ENCODE peak calls at places on chromosome 14, in eight cellular contexts. Q is NCI-H774; I is NCI-H345; X is EL; T is activated effector memory CD4-positive, alpha-beta T cell treated with anti-CD3 and anti-CD28 coated beads, Interleukin-2, amount 50 U/mL, for 16 hours; F is stimulated activated naive CD4-positive, alpha-beta T cell; R is cardiac fibroblast; Y is T-helper 2 cell. J is an unnamed sample.

GRCh38 chr14:59356298-59356697 is 108.9 kb downstream of the GPR135 start:
- DNase-seq in Q (peak; percentile 53), I (no peak), X (no peak), T (no peak), F (no peak), R (no peak), Y (no peak), J (no peak)

GRCh38 chr14:48398675-48399282 is 723.4 kb upstream of the MDGA2 start:
- DNase-seq in Q (no peak), I (peak; percentile 42), X (no peak), T (no peak), F (no peak), R (peak; percentile 44), Y (no peak), J (peak; percentile 20)

GRCh38 chr14:22812744-22813143 is 2.5 kb downstream of the SLC7A7 start:
- DNase-seq in Q (no peak), I (no peak), X (no peak), T (no peak), F (no peak), R (no peak), Y (no peak), J (no peak)

GRCh38 chr14:58697927-58698641 is 60.3 kb downstream of the DACT1 start:
- DNase-seq in Q (no peak), I (peak; percentile 79), X (no peak), T (no peak), F (no peak), R (no peak), Y (no peak), J (no peak)

GRCh38 chr14:70660967-70661871 is 19.5 kb downstream of the TTC9 start:
- DNase-seq in Q (no peak), I (peak; percentile 18), X (no peak), T (peak; percentile 79), F (peak; percentile 80), R (no peak), Y (no peak), J (no peak)

GRCh38 chr14:78005325-78005724 is 164.8 kb upstream of the NRXN3 start:
- DNase-seq in Q (peak; percentile 64), I (no peak), X (peak; percentile 69), T (no peak), F (no peak), R (peak; percentile 40), Y (no peak), J (peak; percentile 17)

GRCh38 chr14:103292426-103293374 is 41.3 kb upstream of the EIF5 start:
- DNase-seq in Q (peak; percentile 59), I (peak; percentile 79), X (peak; percentile 68), T (peak; percentile 90), F (peak; percentile 60), R (peak; percentile 70), Y (peak; percentile 29), J (peak; percentile 46)

GRCh38 chr14:76337619-76338545 is 38.1 kb upstream of the ESRRB start:
- DNase-seq in Q (no peak), I (no peak), X (peak; percentile 15), T (no peak), F (no peak), R (no peak), Y (no peak), J (no peak)

GRCh38 chr14:54109521-54110120 is 153.0 kb upstream of the BMP4 start:
- DNase-seq in Q (no peak), I (no peak), X (no peak), T (no peak), F (no peak), R (no peak), Y (no peak), J (no peak)

GRCh38 chr14:28001002-28001401 is 765.6 kb upstream of the FOXG1 start:
- DNase-seq in Q (no peak), I (no peak), X (no peak), T (no peak), F (no peak), R (no peak), Y (no peak), J (no peak)

GRCh38 chr14:64762044-64763034 is 58.1 kb downstream of the PLEKHG3 start:
- DNase-seq in Q (peak; percentile 32), I (peak; percentile 90), X (peak; percentile 77), T (peak; percentile 80), F (peak; percentile 6), R (peak; percentile 98), Y (peak; percentile 31), J (peak; percentile 68)

GRCh38 chr14:100538566-100539318 is 48.5 kb downstream of the BEGAIN start:
- DNase-seq in Q (no peak), I (no peak), X (no peak), T (peak; percentile 62), F (no peak), R (no peak), Y (no peak), J (no peak)

GRCh38 chr14:101066826-101067508 is 163.4 kb upstream of the RTL1 start:
- DNase-seq in Q (no peak), I (no peak), X (no peak), T (peak; percentile 39), F (no peak), R (no peak), Y (no peak), J (no peak)

GRCh38 chr14:72615511-72616121 is 278.3 kb downstream of the DPF3 start:
- DNase-seq in Q (no peak), I (no peak), X (peak; percentile 91), T (no peak), F (no peak), R (peak; percentile 75), Y (no peak), J (peak; percentile 41)

GRCh38 chr14:85528882-85529585 is 910 bp upstream of the FLRT2 start:
- DNase-seq in Q (no peak), I (no peak), X (peak; percentile 78), T (no peak), F (no peak), R (peak; percentile 78), Y (no peak), J (peak; percentile 76)

GRCh38 chr14:24369907-24370687 is 2.1 kb downstream of the NFATC4 start:
- DNase-seq in Q (no peak), I (no peak), X (no peak), T (no peak), F (no peak), R (no peak), Y (no peak), J (no peak)

GRCh38 chr14:99679996-99680395 is 4.1 kb upstream of the CYP46A1 start:
- DNase-seq in Q (no peak), I (no peak), X (no peak), T (peak; percentile 57), F (no peak), R (no peak), Y (no peak), J (no peak)

GRCh38 chr14:65297744-65298143 is 114.8 kb upstream of the FUT8 start:
- DNase-seq in Q (peak; percentile 41), I (no peak), X (no peak), T (no peak), F (no peak), R (no peak), Y (no peak), J (no peak)

GRCh38 chr14:75411194-75411552 is 16.6 kb upstream of the JDP2 start:
- DNase-seq in Q (peak; percentile 19), I (peak; percentile 76), X (no peak), T (no peak), F (no peak), R (no peak), Y (no peak), J (no peak)

GRCh38 chr14:69152181-69152943 is 557 bp downstream of the DCAF5 start:
- DNase-seq in Q (no peak), I (peak; percentile 65), X (peak; percentile 42), T (no peak), F (peak; percentile 73), R (peak; percentile 56), Y (no peak), J (no peak)

J was measured in HFFc6.